ENCODE peak calls at places on chromosome 10, in five cellular contexts. Y, X, K, O and E are unnamed samples.

GRCh38 chr10:88386204-88386877 is 196.8 kb downstream of the RNLS start:
- DNase-seq in Y (no peak), X (peak; percentile 63), K (peak; percentile 53), O (peak; percentile 58), E (no peak)

GRCh38 chr10:120480848-120481247 is 23.8 kb downstream of the PLPP4 start:
- DNase-seq in Y (no peak), X (no peak), K (no peak), O (no peak), E (no peak)

GRCh38 chr10:110859947-110860376 is 11.8 kb upstream of the PDCD4 start:
- DNase-seq in Y (peak; percentile 22), X (peak; percentile 35), K (peak; percentile 64), O (no peak), E (no peak)

GRCh38 chr10:127398140-127398966 is 150.8 kb upstream of the NPS start:
- DNase-seq in Y (peak; percentile 67), X (no peak), K (no peak), O (no peak), E (no peak)

GRCh38 chr10:34434119-34434594 is 380.9 kb downstream of the PARD3 start:
- DNase-seq in Y (no peak), X (no peak), K (peak; percentile 29), O (peak; percentile 56), E (no peak)

GRCh38 chr10:48614481-48615383 is 9.9 kb upstream of the ARHGAP22 start:
- DNase-seq in Y (peak; percentile 26), X (peak; percentile 65), K (no peak), O (no peak), E (no peak)

GRCh38 chr10:92342801-92343200 is 51.8 kb downstream of the MARCHF5 start:
- DNase-seq in Y (no peak), X (no peak), K (no peak), O (no peak), E (no peak)

GRCh38 chr10:132223156-132223590 is 36.4 kb downstream of the DPYSL4 start:
- DNase-seq in Y (peak; percentile 96), X (no peak), K (peak; percentile 89), O (peak; percentile 85), E (no peak)

GRCh38 chr10:106559442-106559841 is 605.1 kb downstream of the SORCS1 start:
- DNase-seq in Y (no peak), X (no peak), K (no peak), O (no peak), E (no peak)

GRCh38 chr10:11454958-11455566 is 156.4 kb downstream of the USP6NL start:
- DNase-seq in Y (peak; percentile 73), X (no peak), K (no peak), O (no peak), E (no peak)

GRCh38 chr10:106655606-106656005 is 508.9 kb downstream of the SORCS1 start:
- DNase-seq in Y (no peak), X (peak; percentile 63), K (no peak), O (no peak), E (no peak)

GRCh38 chr10:104452977-104453376 is 99.3 kb downstream of the CFAP58 start:
- DNase-seq in Y (no peak), X (no peak), K (no peak), O (no peak), E (no peak)

GRCh38 chr10:82288461-82288881 is 413.5 kb downstream of the NRG3 start:
- DNase-seq in Y (no peak), X (no peak), K (no peak), O (peak; percentile 14), E (no peak)

GRCh38 chr10:27506280-27506679 is 2.2 kb downstream of the RAB18 start:
- DNase-seq in Y (no peak), X (no peak), K (no peak), O (no peak), E (no peak)

GRCh38 chr10:8921583-8921982 is 867.1 kb downstream of the GATA3 start:
- DNase-seq in Y (no peak), X (no peak), K (no peak), O (no peak), E (no peak)

GRCh38 chr10:105594301-105594700 is 953.2 kb downstream of the SORCS3 start:
- DNase-seq in Y (no peak), X (no peak), K (no peak), O (no peak), E (no peak)

GRCh38 chr10:11898372-11899066 is 75.4 kb downstream of the PROSER2 start:
- DNase-seq in Y (peak; percentile 55), X (no peak), K (peak; percentile 70), O (peak; percentile 36), E (peak; percentile 69)

GRCh38 chr10:11082551-11082950 is 64.9 kb downstream of the CELF2 start:
- DNase-seq in Y (no peak), X (no peak), K (no peak), O (no peak), E (no peak)

GRCh38 chr10:49379596-49380410 is 16.1 kb downstream of the DRGX start:
- DNase-seq in Y (peak; percentile 80), X (no peak), K (no peak), O (peak; percentile 33), E (no peak)

GRCh38 chr10:123413353-123413752 is 252.8 kb upstream of the GPR26 start:
- DNase-seq in Y (no peak), X (peak; percentile 35), K (no peak), O (no peak), E (no peak)

GRCh38 chr10:84214612-84215235 is 10.6 kb downstream of the LRIT2 start:
- DNase-seq in Y (peak; percentile 91), X (peak; percentile 51), K (no peak), O (peak; percentile 52), E (no peak)

GRCh38 chr10:88039496-88040200 is 176.2 kb downstream of the PTEN start:
- DNase-seq in Y (no peak), X (no peak), K (no peak), O (peak; percentile 32), E (no peak)

GRCh38 chr10:102435529-102436233 is 3.3 kb upstream of the CUEDC2 start:
- DNase-seq in Y (peak; percentile 81), X (no peak), K (peak; percentile 13), O (no peak), E (no peak)

GRCh38 chr10:101063548-101064414 is 2.0 kb downstream of the KAZALD1 start:
- DNase-seq in Y (peak; percentile 75), X (peak; percentile 3), K (no peak), O (no peak), E (no peak)

GRCh38 chr10:17709492-17709891 is 42.5 kb upstream of the TMEM236 start:
- DNase-seq in Y (no peak), X (no peak), K (no peak), O (no peak), E (no peak)

GRCh38 chr10:71719042-71719441 is 536 bp downstream of the C10orf105 start:
- DNase-seq in Y (no peak), X (no peak), K (no peak), O (no peak), E (no peak)

GRCh38 chr10:88661577-88661976 is 2.7 kb upstream of the LIPF start:
- DNase-seq in Y (no peak), X (no peak), K (no peak), O (no peak), E (no peak)

GRCh38 chr10:126130291-126130710 is 233.9 kb downstream of the FANK1 start:
- DNase-seq in Y (no peak), X (no peak), K (no peak), O (no peak), E (no peak)

GRCh38 chr10:45100429-45100828 is 99.7 kb downstream of the ZNF22 start:
- DNase-seq in Y (no peak), X (no peak), K (no peak), O (no peak), E (no peak)

GRCh38 chr10:99905971-99906370 is 103.8 kb downstream of the DNMBP start:
- DNase-seq in Y (no peak), X (no peak), K (no peak), O (no peak), E (no peak)

GRCh38 chr10:99912057-99912456 is 97.7 kb downstream of the DNMBP start:
- DNase-seq in Y (no peak), X (no peak), K (no peak), O (no peak), E (no peak)

GRCh38 chr10:99908512-99908911 is 101.2 kb downstream of the DNMBP start:
- DNase-seq in Y (no peak), X (no peak), K (no peak), O (no peak), E (no peak)

DNA sequence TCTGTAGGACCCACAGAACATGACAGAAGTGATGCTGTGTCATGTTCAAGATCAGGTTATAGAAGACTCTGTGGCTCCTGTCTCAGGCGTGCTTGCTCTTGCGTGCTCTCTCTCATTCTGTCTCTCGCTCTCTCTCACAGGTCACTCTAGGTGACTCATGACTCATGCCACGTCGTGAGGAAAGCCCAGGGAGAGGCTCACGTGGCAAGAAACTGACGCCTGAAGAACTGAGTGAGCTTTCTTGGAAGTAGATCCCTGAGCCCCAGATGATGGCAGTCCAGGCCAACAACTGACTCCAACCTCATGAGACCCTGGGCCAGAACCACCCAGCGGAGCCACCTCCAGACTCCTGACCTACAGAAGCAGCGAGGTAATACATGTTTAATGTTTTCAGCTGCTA is 103.3 kb downstream of the DNMBP start:
- DNase-seq in Y (no peak), X (no peak), K (peak; percentile 44), O (peak; percentile 88), E (no peak)
- TF ChIP-seq CTCF in Y (no peak), X (no peak), K (no peak), O (peak; percentile 50), E (peak; percentile 42)

DNA sequence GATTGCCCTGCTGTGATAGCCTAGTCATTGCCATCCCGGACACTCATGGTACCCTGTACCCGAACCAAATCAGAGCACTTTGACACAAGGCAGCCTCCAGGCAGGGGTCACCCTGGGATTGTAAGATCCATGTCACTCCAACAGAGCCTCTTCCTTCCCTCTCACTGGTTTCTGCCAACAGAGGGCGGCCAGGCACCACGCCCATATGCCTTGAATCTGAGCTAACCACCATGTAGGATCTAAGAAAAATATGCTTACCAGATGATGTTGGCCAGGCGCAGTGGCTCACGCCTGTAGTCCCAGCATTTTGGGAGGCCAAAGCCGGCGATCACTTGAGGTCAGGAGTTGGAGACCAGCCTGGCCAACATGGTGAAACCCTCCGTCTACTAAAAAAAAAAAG is 389.2 kb upstream of the KLF6 start:
- DNase-seq in Y (peak; percentile 84), X (no peak), K (no peak), O (peak; percentile 43), E (no peak)
- TF ChIP-seq CTCF in Y (peak; percentile 70), X (no peak), K (no peak), O (peak; percentile 22), E (peak; percentile 21)

DNA sequence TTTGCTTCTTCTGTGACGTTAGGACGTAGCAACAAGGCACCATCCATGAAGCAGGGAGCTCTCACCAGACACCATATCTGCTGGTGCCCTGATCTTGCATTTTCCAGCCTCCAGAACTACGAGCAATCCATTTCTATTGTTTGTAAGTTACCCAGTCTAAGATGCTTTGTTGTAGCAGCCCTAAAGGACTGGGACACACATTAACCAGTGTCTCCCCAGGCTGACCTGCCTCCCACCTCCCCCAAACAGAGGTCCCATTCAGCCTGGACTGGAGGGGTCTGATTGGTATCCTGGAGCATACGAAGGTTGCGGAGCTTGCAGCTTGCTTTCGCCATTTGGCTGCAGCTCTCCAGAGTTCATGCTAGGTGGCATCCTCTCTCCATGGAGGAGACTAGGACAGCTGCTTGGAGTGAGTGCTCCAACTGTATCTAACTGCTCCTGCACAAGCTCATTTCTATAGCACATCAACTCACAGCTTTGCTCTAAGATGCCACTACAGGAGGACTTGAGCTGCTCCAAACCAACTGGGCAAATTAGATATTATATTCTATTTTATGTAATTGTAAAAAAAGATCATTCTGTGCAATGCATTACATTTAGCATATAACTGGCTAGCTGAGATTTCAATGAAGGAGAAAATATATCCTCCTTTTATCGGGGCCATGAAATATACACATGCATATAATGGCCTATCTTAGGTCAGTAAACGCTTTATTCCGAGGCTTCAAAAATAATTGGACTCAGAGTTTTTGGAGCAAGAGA is 8.0 kb upstream of the GRK5 start:
- DNase-seq in Y (peak; percentile 85), X (peak; percentile 50), K (peak; percentile 88), O (peak; percentile 87), E (no peak)
- TF ChIP-seq CTCF in Y (peak; percentile 85), X (peak; percentile 52), K (peak; percentile 85), O (peak; percentile 89), E (peak; percentile 88)

GRCh38 chr10:15167411-15168295 is 840 bp downstream of the NMT2 start:
- DNase-seq in Y (peak; percentile 92), X (peak; percentile 59), K (peak; percentile 81), O (peak; percentile 48), E (no peak)
- TF ChIP-seq CTCF in Y (peak; percentile 80), X (peak; percentile 48), K (peak; percentile 43), O (no peak), E (peak; percentile 70)